ENCODE peak calls at places on chromosome 5, in nine cellular contexts. O is stomach, X is GM23338, J is SK-N-MC, F is suprapubic skin, G is transverse colon, S is SK-N-SH, T is breast epithelium, A is prostate gland. W is an unnamed sample.

GRCh38 chr5:157744055-157745011 is 821 bp downstream of the LSM11 start:
- DNase-seq in T (no peak), X (peak), F (no peak), S (peak), J (no peak), G (peak), A (no peak), O (no peak), W (no peak)

GRCh38 chr5:32880781-32881180 is 169.7 kb downstream of the NPR3 start:
- DNase-seq in S (no peak), J (no peak), F (no peak), O (no peak), T (no peak), X (no peak), A (no peak), G (no peak), W (no peak)

GRCh38 chr5:57033103-57033502 is 81.2 kb upstream of the MIER3 start:
- DNase-seq in T (no peak), F (no peak), X (no peak), J (no peak), S (no peak), O (peak), A (no peak), G (peak), W (no peak)

GRCh38 chr5:150065886-150066285 is 20.5 kb downstream of the CSF1R start:
- DNase-seq in G (no peak), O (no peak), A (no peak), J (no peak), X (no peak), T (no peak), F (no peak), S (no peak), W (peak)

GRCh38 chr5:179794575-179794974 is 789 bp downstream of the LTC4S start:
- DNase-seq in A (no peak), T (no peak), S (no peak), O (no peak), X (no peak), F (peak), G (no peak), J (no peak), W (peak)

GRCh38 chr5:158423623-158424200 is 564.8 kb upstream of the CLINT1 start:
- DNase-seq in F (no peak), J (no peak), X (no peak), O (no peak), T (no peak), G (no peak), S (no peak), A (no peak), W (no peak)

GRCh38 chr5:85515588-85515987 is 1102.2 kb upstream of the COX7C start:
- DNase-seq in G (no peak), A (no peak), S (no peak), X (no peak), J (no peak), F (no peak), O (no peak), T (no peak), W (no peak)

GRCh38 chr5:625516-625915 is 13.4 kb downstream of the CEP72 start:
- DNase-seq in G (no peak), J (no peak), X (no peak), T (no peak), O (no peak), A (no peak), F (peak), S (no peak), W (peak)

GRCh38 chr5:154046486-154046885 is 7.7 kb downstream of the MFAP3 start:
- DNase-seq in X (no peak), G (no peak), J (no peak), A (no peak), F (no peak), S (no peak), O (no peak), T (no peak), W (no peak)

GRCh38 chr5:142680605-142681259 is 5.2 kb downstream of the FGF1 start:
- DNase-seq in A (peak), F (no peak), O (peak), S (no peak), J (no peak), T (peak), G (peak), X (no peak), W (no peak)

GRCh38 chr5:68215888-68216736 is 556 bp downstream of the PIK3R1 start:
- DNase-seq in F (peak), S (peak), A (peak), J (no peak), G (peak), X (peak), O (peak), T (no peak), W (peak)

GRCh38 chr5:170737591-170737990 is 45.9 kb upstream of the GABRP start:
- DNase-seq in X (no peak), G (no peak), J (no peak), O (no peak), T (no peak), F (no peak), S (no peak), A (no peak), W (no peak)

GRCh38 chr5:115907177-115907576 is 55.1 kb upstream of the LVRN start:
- DNase-seq in S (no peak), F (no peak), X (no peak), G (no peak), O (no peak), T (no peak), J (no peak), A (no peak), W (no peak)

GRCh38 chr5:72347801-72348305 is 27.7 kb downstream of the PTCD2 start:
- DNase-seq in O (no peak), J (no peak), G (no peak), S (no peak), X (no peak), F (no peak), T (no peak), A (no peak), W (no peak)

GRCh38 chr5:3594514-3595101 is 1.0 kb upstream of the IRX1 start:
- DNase-seq in O (no peak), J (no peak), F (no peak), S (peak), A (no peak), T (no peak), X (peak), G (no peak), W (no peak)
- H3K27ac ChIP-seq in O (no peak), J (no peak), F (peak), S (no peak), A (no peak), T (peak), X (no peak), G (no peak), W (no peak)

GRCh38 chr5:43039115-43039467 is 1.0 kb downstream of the ANXA2R start:
- DNase-seq in X (no peak), A (no peak), S (no peak), G (no peak), F (no peak), T (no peak), J (no peak), O (no peak), W (no peak)

GRCh38 chr5:43039468-43040286 is 442 bp downstream of the ANXA2R start:
- DNase-seq in S (peak), J (no peak), G (peak), X (peak), T (no peak), F (peak), O (peak), A (peak), W (peak)

GRCh38 chr5:43041131-43041668 is 1.1 kb upstream of the ANXA2R start:
- DNase-seq in T (no peak), X (no peak), A (no peak), J (no peak), G (peak), F (no peak), O (no peak), S (no peak), W (no peak)

GRCh38 chr5:43041669-43042175 is 1.6 kb upstream of the ANXA2R start:
- DNase-seq in F (peak), J (no peak), O (peak), G (peak), X (peak), A (peak), S (no peak), T (no peak), W (peak)

GRCh38 chr5:43040287-43041098 is at the start of gene ANXA2R:
- DNase-seq in S (peak), G (peak), J (peak), A (peak), O (peak), T (peak), F (peak), X (peak), W (peak)
- TF ChIP-seq POLR2AphosphoS5 in S (no peak), G (peak), J (peak), A (peak), O (peak), T (peak), F (no peak), X (no peak), W (peak)

GRCh38 chr5:139705191-139705590 is 57.0 kb downstream of the CXXC5 start:
- DNase-seq in X (no peak), T (no peak), A (no peak), G (no peak), F (no peak), O (no peak), J (no peak), S (no peak), W (no peak)

GRCh38 chr5:139704748-139705147 is 56.6 kb downstream of the CXXC5 start:
- DNase-seq in O (no peak), X (no peak), S (no peak), T (no peak), G (no peak), F (no peak), A (no peak), J (no peak), W (no peak)

GRCh38 chr5:139708434-139708849 is 60.3 kb downstream of the CXXC5 start:
- DNase-seq in O (no peak), S (no peak), F (no peak), X (peak), A (no peak), G (no peak), T (no peak), J (no peak), W (no peak)

GRCh38 chr5:139707445-139708003 is 59.4 kb downstream of the CXXC5 start:
- DNase-seq in S (no peak), X (peak), T (no peak), G (no peak), A (no peak), F (no peak), O (no peak), J (no peak), W (no peak)

DNA sequence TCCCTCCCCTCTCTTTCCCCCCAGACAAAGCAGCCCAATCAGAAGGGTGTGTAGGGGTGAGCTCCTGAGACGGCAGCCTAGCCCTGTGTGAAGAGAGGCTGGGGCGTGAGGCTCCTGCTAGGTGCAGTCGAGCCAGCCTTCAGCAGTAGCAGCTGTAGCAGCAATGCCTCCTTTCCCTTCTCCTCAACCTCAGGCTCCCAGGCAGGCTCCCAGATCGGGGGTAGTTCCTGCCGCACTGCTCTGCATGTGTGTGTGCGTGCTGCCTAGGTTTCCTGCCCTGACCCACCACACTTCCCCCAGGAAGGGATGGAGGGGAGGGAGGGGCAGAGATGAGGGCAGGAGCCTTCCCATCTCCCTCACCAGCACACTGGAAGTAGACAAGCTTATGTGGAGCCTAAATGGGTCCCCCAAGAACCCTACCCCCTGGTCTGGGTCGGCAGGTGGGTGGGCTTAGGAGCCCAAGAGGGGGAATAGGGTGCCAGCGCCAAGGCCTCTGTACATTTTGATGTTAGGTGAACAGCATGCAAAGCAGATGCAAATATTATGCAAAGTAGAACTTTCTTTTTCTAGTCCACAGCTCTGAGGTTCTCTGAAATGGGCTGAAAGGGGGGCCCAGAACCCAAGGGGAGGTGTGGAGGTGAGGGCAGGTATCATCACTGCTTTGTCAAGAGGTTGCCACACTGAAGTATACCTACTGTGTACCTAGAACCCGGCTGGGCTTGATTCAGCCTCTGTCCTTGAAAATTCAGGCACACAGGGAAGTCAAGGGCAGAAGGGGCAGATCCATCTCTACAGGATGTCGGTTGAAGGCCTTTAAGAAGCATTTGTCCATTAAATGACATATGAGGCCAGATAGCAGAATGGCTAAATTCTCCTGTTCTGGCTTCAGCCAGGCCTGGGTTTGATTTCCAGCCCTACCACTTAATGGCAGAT is 57.8 kb downstream of the CXXC5 start:
- DNase-seq in S (no peak), O (no peak), F (no peak), G (no peak), X (peak), J (no peak), A (no peak), T (no peak), W (no peak)
- H3K27ac ChIP-seq in S (no peak), O (no peak), F (no peak), G (no peak), X (no peak), J (no peak), A (no peak), T (no peak), W (no peak)

GRCh38 chr5:167530548-167530947 is 760.9 kb upstream of the WWC1 start:
- DNase-seq in X (peak), G (no peak), J (no peak), F (no peak), A (no peak), S (peak), T (no peak), O (no peak), W (no peak)
- TF ChIP-seq POLR2AphosphoS5 in X (no peak), G (no peak), J (no peak), F (no peak), A (no peak), S (no peak), T (no peak), O (no peak), W (no peak)

W was measured in sigmoid colon.